ENCODE peak calls at places on chromosomes 5 and 9, in seven cellular contexts. One of them, this sample, is unnamed.

GRCh38 chr9:70113403-70114022 is 69.9 kb downstream of the MAMDC2 start:
- DNase-seq in breast epithelium: peak; percentile 49
- DNase-seq in AG04450: no peak
- DNase-seq in IMR-90: peak; percentile 72
- DNase-seq in endothelial cell: peak; percentile 51
- DNase-seq in astrocyte: peak; percentile 54
- DNase-seq in A549: peak; percentile 64
- DNase-seq in this sample: peak; percentile 62

GRCh38 chr9:81562221-81563019 is 126.9 kb downstream of the TLE1 start:
- DNase-seq in breast epithelium: peak; percentile 85
- DNase-seq in astrocyte: peak; percentile 89
- DNase-seq in AG04450: peak; percentile 41
- DNase-seq in IMR-90: peak; percentile 82
- DNase-seq in A549: peak; percentile 51
- DNase-seq in endothelial cell: no peak
- DNase-seq in this sample: peak; percentile 90

GRCh38 chr5:172800088-172800551 is 29.1 kb upstream of the DUSP1 start:
- DNase-seq in A549: peak; percentile 72
- DNase-seq in IMR-90: peak; percentile 98
- DNase-seq in AG04450: peak; percentile 88
- DNase-seq in breast epithelium: no peak
- DNase-seq in astrocyte: peak; percentile 90
- DNase-seq in endothelial cell: no peak
- DNase-seq in this sample: peak; percentile 96

GRCh38 chr5:75049581-75050274 is 2.6 kb downstream of the GCNT4 start:
- DNase-seq in A549: peak; percentile 83
- DNase-seq in IMR-90: peak; percentile 62
- DNase-seq in breast epithelium: no peak
- DNase-seq in AG04450: no peak
- DNase-seq in endothelial cell: peak; percentile 62
- DNase-seq in astrocyte: peak; percentile 23
- DNase-seq in this sample: peak; percentile 79

GRCh38 chr5:10685103-10685502 is 75.9 kb downstream of the DAP start:
- DNase-seq in astrocyte: no peak
- DNase-seq in endothelial cell: no peak
- DNase-seq in A549: no peak
- DNase-seq in AG04450: no peak
- DNase-seq in breast epithelium: no peak
- DNase-seq in IMR-90: no peak
- DNase-seq in this sample: no peak

GRCh38 chr9:128121924-128122808 is 5.4 kb downstream of the PTGES2 start:
- DNase-seq in breast epithelium: no peak
- DNase-seq in IMR-90: no peak
- DNase-seq in astrocyte: no peak
- DNase-seq in AG04450: no peak
- DNase-seq in endothelial cell: no peak
- DNase-seq in A549: no peak
- DNase-seq in this sample: no peak

GRCh38 chr9:131838581-131839280 is 98.9 kb upstream of the RAPGEF1 start:
- DNase-seq in astrocyte: no peak
- DNase-seq in AG04450: no peak
- DNase-seq in endothelial cell: no peak
- DNase-seq in IMR-90: no peak
- DNase-seq in breast epithelium: no peak
- DNase-seq in A549: no peak
- DNase-seq in this sample: no peak

GRCh38 chr5:171867786-171868185 is 82.2 kb downstream of the SMIM23 start:
- DNase-seq in IMR-90: peak; percentile 63
- DNase-seq in astrocyte: peak; percentile 66
- DNase-seq in A549: no peak
- DNase-seq in breast epithelium: no peak
- DNase-seq in endothelial cell: no peak
- DNase-seq in AG04450: no peak
- DNase-seq in this sample: no peak

GRCh38 chr9:28050046-28050445 is 476.8 kb upstream of the C9orf72 start:
- DNase-seq in A549: no peak
- DNase-seq in endothelial cell: no peak
- DNase-seq in breast epithelium: no peak
- DNase-seq in IMR-90: no peak
- DNase-seq in astrocyte: no peak
- DNase-seq in AG04450: no peak
- DNase-seq in this sample: no peak

GRCh38 chr5:150596826-150597225 is 43.6 kb upstream of the SYNPO start:
- DNase-seq in IMR-90: no peak
- DNase-seq in A549: no peak
- DNase-seq in endothelial cell: no peak
- DNase-seq in AG04450: no peak
- DNase-seq in astrocyte: no peak
- DNase-seq in breast epithelium: no peak
- DNase-seq in this sample: no peak

GRCh38 chr5:107337281-107337680 is 333.5 kb downstream of the EFNA5 start:
- DNase-seq in A549: peak; percentile 50
- DNase-seq in IMR-90: no peak
- DNase-seq in breast epithelium: no peak
- DNase-seq in astrocyte: peak; percentile 20
- DNase-seq in AG04450: no peak
- DNase-seq in endothelial cell: no peak
- DNase-seq in this sample: peak; percentile 100

GRCh38 chr9:89218040-89218928 is 39.7 kb upstream of the SHC3 start:
- DNase-seq in AG04450: no peak
- DNase-seq in astrocyte: peak; percentile 8
- DNase-seq in A549: no peak
- DNase-seq in IMR-90: no peak
- DNase-seq in breast epithelium: no peak
- DNase-seq in endothelial cell: no peak
- DNase-seq in this sample: no peak

GRCh38 chr5:31824886-31825774 is 186.2 kb downstream of the PDZD2 start:
- DNase-seq in A549: peak; percentile 63
- DNase-seq in AG04450: peak; percentile 10
- DNase-seq in endothelial cell: peak; percentile 62
- DNase-seq in IMR-90: peak; percentile 59
- DNase-seq in breast epithelium: peak; percentile 34
- DNase-seq in astrocyte: peak; percentile 26
- DNase-seq in this sample: peak; percentile 74

GRCh38 chr5:12876541-12877298 is 972.5 kb upstream of the CTNND2 start:
- DNase-seq in IMR-90: no peak
- DNase-seq in A549: no peak
- DNase-seq in AG04450: no peak
- DNase-seq in endothelial cell: no peak
- DNase-seq in astrocyte: no peak
- DNase-seq in breast epithelium: no peak
- DNase-seq in this sample: no peak

GRCh38 chr5:135491552-135492318 is 39.6 kb upstream of the TIFAB start:
- DNase-seq in astrocyte: no peak
- DNase-seq in IMR-90: no peak
- DNase-seq in endothelial cell: no peak
- DNase-seq in A549: no peak
- DNase-seq in breast epithelium: no peak
- DNase-seq in AG04450: no peak
- DNase-seq in this sample: peak; percentile 93

GRCh38 chr9:35811364-35812024 is 568 bp downstream of the SPAG8 start:
- DNase-seq in A549: no peak
- DNase-seq in IMR-90: no peak
- DNase-seq in AG04450: no peak
- DNase-seq in endothelial cell: no peak
- DNase-seq in breast epithelium: peak; percentile 54
- DNase-seq in astrocyte: no peak
- DNase-seq in this sample: no peak

GRCh38 chr5:38843665-38844064 is 2.1 kb upstream of the OSMR start:
- DNase-seq in endothelial cell: no peak
- DNase-seq in breast epithelium: no peak
- DNase-seq in AG04450: no peak
- DNase-seq in astrocyte: no peak
- DNase-seq in IMR-90: no peak
- DNase-seq in A549: no peak
- DNase-seq in this sample: no peak

GRCh38 chr5:38846379-38846967 is 661 bp downstream of the OSMR start:
- DNase-seq in IMR-90: peak; percentile 25
- DNase-seq in astrocyte: no peak
- DNase-seq in A549: peak; percentile 22
- DNase-seq in endothelial cell: no peak
- DNase-seq in AG04450: no peak
- DNase-seq in breast epithelium: no peak
- DNase-seq in this sample: no peak

GRCh38 chr5:38848637-38849036 is 2.8 kb downstream of the OSMR start:
- DNase-seq in A549: no peak
- DNase-seq in endothelial cell: no peak
- DNase-seq in AG04450: no peak
- DNase-seq in IMR-90: no peak
- DNase-seq in breast epithelium: no peak
- DNase-seq in astrocyte: no peak
- DNase-seq in this sample: no peak

GRCh38 chr5:38847549-38848341 is 1.9 kb downstream of the OSMR start:
- DNase-seq in astrocyte: peak; percentile 64
- DNase-seq in A549: peak; percentile 41
- DNase-seq in AG04450: no peak
- DNase-seq in IMR-90: peak; percentile 32
- DNase-seq in breast epithelium: no peak
- DNase-seq in endothelial cell: no peak
- DNase-seq in this sample: no peak

GRCh38 chr5:38845555-38846378 is at the start of gene OSMR:
- DNase-seq in A549: peak; percentile 96
- DNase-seq in astrocyte: peak; percentile 98
- DNase-seq in endothelial cell: peak; percentile 73
- DNase-seq in breast epithelium: peak; percentile 92
- DNase-seq in IMR-90: peak; percentile 98
- DNase-seq in AG04450: peak; percentile 97
- DNase-seq in this sample: peak; percentile 94
- TF ChIP-seq CTCF in A549: no peak
- TF ChIP-seq CTCF in astrocyte: no peak
- TF ChIP-seq CTCF in endothelial cell: no peak
- TF ChIP-seq CTCF in breast epithelium: no peak
- TF ChIP-seq CTCF in IMR-90: no peak
- TF ChIP-seq CTCF in AG04450: no peak
- TF ChIP-seq CTCF in this sample: no peak

GRCh38 chr5:67341478-67341877 is 144.9 kb upstream of the CD180 start:
- DNase-seq in AG04450: no peak
- DNase-seq in IMR-90: no peak
- DNase-seq in breast epithelium: no peak
- DNase-seq in endothelial cell: no peak
- DNase-seq in A549: no peak
- DNase-seq in astrocyte: no peak
- DNase-seq in this sample: no peak

GRCh38 chr5:67335391-67335790 is 138.8 kb upstream of the CD180 start:
- DNase-seq in breast epithelium: no peak
- DNase-seq in endothelial cell: no peak
- DNase-seq in astrocyte: no peak
- DNase-seq in IMR-90: no peak
- DNase-seq in AG04450: no peak
- DNase-seq in A549: no peak
- DNase-seq in this sample: no peak

GRCh38 chr5:67339219-67339767 is 142.7 kb upstream of the CD180 start:
- DNase-seq in AG04450: no peak
- DNase-seq in breast epithelium: no peak
- DNase-seq in endothelial cell: no peak
- DNase-seq in astrocyte: no peak
- DNase-seq in IMR-90: no peak
- DNase-seq in A549: no peak
- DNase-seq in this sample: no peak

GRCh38 chr5:67337751-67338150 is 141.2 kb upstream of the CD180 start:
- DNase-seq in A549: no peak
- DNase-seq in IMR-90: no peak
- DNase-seq in AG04450: no peak
- DNase-seq in breast epithelium: no peak
- DNase-seq in endothelial cell: no peak
- DNase-seq in astrocyte: no peak
- DNase-seq in this sample: no peak

DNA sequence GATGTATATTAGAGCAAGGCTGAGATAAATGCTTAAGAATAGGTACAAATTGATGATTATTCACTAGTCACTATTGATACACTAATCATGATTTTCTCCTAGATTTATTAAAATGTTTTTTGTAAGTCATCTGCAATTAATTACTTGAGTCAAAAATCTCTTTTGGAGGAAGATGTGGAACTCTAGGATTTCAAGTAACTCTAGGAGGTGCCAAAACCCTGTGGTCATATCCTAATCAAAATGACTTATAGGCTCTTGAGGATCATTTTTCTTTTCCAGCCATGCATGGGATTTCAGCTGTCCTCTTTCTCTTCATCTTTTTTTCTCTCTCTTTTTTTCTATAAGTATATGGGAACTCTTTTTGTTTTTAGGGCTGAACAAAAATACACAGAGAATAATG is 141.8 kb upstream of the CD180 start:
- DNase-seq in astrocyte: peak; percentile 51
- DNase-seq in AG04450: no peak
- DNase-seq in endothelial cell: no peak
- DNase-seq in IMR-90: no peak
- DNase-seq in breast epithelium: no peak
- DNase-seq in A549: no peak
- DNase-seq in this sample: no peak
- TF ChIP-seq CTCF in astrocyte: no peak
- TF ChIP-seq CTCF in AG04450: no peak
- TF ChIP-seq CTCF in endothelial cell: no peak
- TF ChIP-seq CTCF in IMR-90: no peak
- TF ChIP-seq CTCF in breast epithelium: no peak
- TF ChIP-seq CTCF in A549: no peak
- TF ChIP-seq CTCF in this sample: no peak

GRCh38 chr9:123487944-123488343 is 131.9 kb downstream of the CRB2 start:
- DNase-seq in breast epithelium: no peak
- DNase-seq in A549: no peak
- DNase-seq in AG04450: no peak
- DNase-seq in astrocyte: no peak
- DNase-seq in endothelial cell: no peak
- DNase-seq in IMR-90: no peak
- DNase-seq in this sample: no peak
- TF ChIP-seq CTCF in breast epithelium: no peak
- TF ChIP-seq CTCF in A549: no peak
- TF ChIP-seq CTCF in AG04450: no peak
- TF ChIP-seq CTCF in astrocyte: no peak
- TF ChIP-seq CTCF in endothelial cell: no peak
- TF ChIP-seq CTCF in IMR-90: no peak
- TF ChIP-seq CTCF in this sample: no peak

DNA sequence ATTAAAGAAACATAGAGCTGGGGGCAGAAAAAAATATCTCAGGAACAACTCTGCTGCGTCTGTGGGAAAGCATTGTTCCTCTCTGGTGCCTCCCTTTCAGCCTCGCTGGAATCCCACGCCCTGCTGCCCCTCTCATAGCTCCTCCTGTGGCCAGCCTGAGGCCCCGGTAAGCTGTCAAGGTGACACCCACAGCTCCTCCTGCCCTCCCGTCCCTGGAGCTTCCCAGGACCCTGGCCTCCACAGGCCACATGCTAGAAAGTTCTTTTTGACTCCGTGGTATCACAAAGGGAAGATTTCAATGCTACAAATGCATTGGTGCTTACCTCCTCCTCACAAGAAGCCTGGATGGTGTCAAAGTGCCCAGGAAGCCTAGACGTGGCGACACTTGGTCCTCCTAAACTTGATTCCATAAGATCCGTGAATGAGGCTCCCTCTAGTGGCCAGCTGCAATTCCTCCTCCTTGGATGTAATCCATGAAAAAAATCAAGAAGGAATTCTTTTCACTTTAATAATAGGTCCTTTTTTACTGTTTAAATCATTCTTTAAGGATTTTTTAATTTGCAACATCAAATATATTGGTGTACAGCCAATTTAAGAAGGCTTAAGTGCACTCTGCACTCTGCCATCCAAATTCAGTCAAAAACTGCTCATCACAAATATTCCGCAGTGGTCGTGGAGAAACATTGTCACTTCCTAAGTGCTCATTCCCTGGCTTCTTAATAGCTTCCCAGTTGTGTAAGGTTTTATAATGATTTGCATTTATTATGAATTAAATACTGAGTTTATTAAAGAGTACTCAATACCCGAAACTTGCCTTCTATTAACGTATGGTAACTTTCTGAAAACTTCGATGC is 104.8 kb downstream of the CFAP90 start:
- DNase-seq in A549: peak; percentile 72
- DNase-seq in IMR-90: peak; percentile 59
- DNase-seq in astrocyte: peak; percentile 39
- DNase-seq in AG04450: peak; percentile 15
- DNase-seq in breast epithelium: peak; percentile 47
- DNase-seq in endothelial cell: peak; percentile 81
- DNase-seq in this sample: peak; percentile 63
- TF ChIP-seq CTCF in A549: peak; percentile 70
- TF ChIP-seq CTCF in IMR-90: peak; percentile 75
- TF ChIP-seq CTCF in astrocyte: peak; percentile 92
- TF ChIP-seq CTCF in AG04450: peak; percentile 86
- TF ChIP-seq CTCF in breast epithelium: peak; percentile 76
- TF ChIP-seq CTCF in endothelial cell: peak; percentile 96
- TF ChIP-seq CTCF in this sample: peak; percentile 74